ENCODE peak calls at places on chromosome 1, in seven cellular contexts. H is keratinocyte; I is PC-3; J is trophoblast cell; E is CD8-positive, alpha-beta T cell; C is ovary; W is right lobe of liver. U is an unnamed sample.

GRCh38 chr1:222928212-222928611 is 113.4 kb downstream of the DISP1 start:
- DNase-seq in H (no peak), C (peak; percentile 57), W (peak; percentile 83), J (no peak), E (no peak), I (peak; percentile 28), U (no peak)

GRCh38 chr1:115911298-115911697 is 65.0 kb upstream of the SLC22A15 start:
- DNase-seq in C (no peak), W (no peak), H (no peak), J (peak; percentile 75), E (no peak), I (peak; percentile 61), U (no peak)

GRCh38 chr1:113557176-113557575 is 166.9 kb downstream of the MAGI3 start:
- DNase-seq in C (no peak), H (peak; percentile 11), W (no peak), J (no peak), I (no peak), E (no peak), U (no peak)

GRCh38 chr1:169941982-169942830 is 48.5 kb upstream of the SCYL3 start:
- DNase-seq in E (no peak), H (no peak), W (no peak), J (no peak), C (no peak), I (peak; percentile 60), U (no peak)

GRCh38 chr1:41754540-41754939 is 164.2 kb downstream of the HIVEP3 start:
- DNase-seq in I (no peak), J (no peak), W (no peak), C (no peak), E (no peak), H (no peak), U (no peak)

GRCh38 chr1:208107817-208108608 is 136.2 kb downstream of the PLXNA2 start:
- DNase-seq in J (peak; percentile 88), H (peak; percentile 54), I (peak; percentile 94), E (no peak), W (no peak), C (peak; percentile 69), U (no peak)

GRCh38 chr1:199129247-199129646 is 490.4 kb downstream of the PTPRC start:
- DNase-seq in J (no peak), H (no peak), C (no peak), E (no peak), W (no peak), I (peak; percentile 25), U (no peak)

GRCh38 chr1:241237873-241238272 is 119.1 kb downstream of the RGS7 start:
- DNase-seq in W (no peak), J (no peak), I (no peak), C (no peak), H (no peak), E (no peak), U (no peak)

GRCh38 chr1:228003461-228004330 is 3.1 kb upstream of the WNT3A start:
- DNase-seq in I (no peak), J (no peak), W (no peak), C (no peak), H (no peak), E (peak; percentile 23), U (no peak)

GRCh38 chr1:58779837-58780585 is 3.8 kb downstream of the JUN start:
- DNase-seq in C (peak; percentile 65), I (peak; percentile 53), H (no peak), J (peak; percentile 70), W (no peak), E (no peak), U (peak; percentile 20)

GRCh38 chr1:179925302-179925701 is 29.3 kb upstream of the CEP350 start:
- DNase-seq in I (no peak), H (no peak), C (no peak), E (no peak), W (no peak), J (no peak), U (no peak)

DNA sequence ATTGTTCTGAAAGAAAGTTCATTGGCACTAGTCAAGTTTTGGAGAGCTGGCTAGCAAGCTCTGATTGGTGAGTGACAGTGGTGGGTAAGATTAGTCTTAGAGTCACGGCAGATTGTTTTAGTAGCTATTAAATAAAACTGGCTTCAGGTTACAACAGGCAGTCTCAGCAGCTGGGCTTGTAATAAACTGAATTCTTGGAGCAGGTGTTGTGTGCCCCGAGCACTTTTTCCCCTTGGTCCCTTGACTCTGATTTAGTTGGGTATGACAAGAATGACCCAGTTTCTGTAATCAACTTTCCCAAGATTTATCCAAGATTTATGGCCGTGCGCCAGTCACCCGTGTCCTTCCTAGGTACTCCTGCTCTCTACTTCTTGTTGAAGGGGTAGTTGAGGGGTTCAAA is 40.2 kb downstream of the TBCE start:
- DNase-seq in C (no peak), I (no peak), H (no peak), W (no peak), E (no peak), J (peak; percentile 29), U (no peak)
- H3K27ac ChIP-seq in C (no peak overlapping the region), I (no peak overlapping the region), H (no peak overlapping the region), W (no peak overlapping the region), E (no peak overlapping the region), J (no peak overlapping the region), U (no peak overlapping the region)

DNA sequence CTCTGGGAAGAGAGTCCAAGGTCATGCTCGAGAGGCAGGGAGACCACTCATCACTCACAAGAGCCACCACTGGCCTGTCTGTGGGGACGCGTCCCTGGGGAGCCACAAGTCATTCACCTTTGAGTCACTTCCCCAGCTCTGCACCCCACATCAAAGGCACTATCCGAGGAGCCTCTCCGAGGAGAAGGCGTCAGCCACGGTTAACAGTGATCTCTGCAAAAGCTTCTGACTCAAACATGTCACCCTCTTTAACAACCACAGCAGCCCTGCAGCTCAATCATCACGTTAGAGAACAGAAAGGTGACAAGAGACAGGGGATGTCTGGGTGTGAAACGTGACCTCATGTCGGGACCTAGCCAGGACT is 9.0 kb downstream of the LRRC47 start:
- DNase-seq in W (no peak), H (no peak), E (no peak), J (no peak), C (no peak), I (no peak), U (peak; percentile 43)
- H3K4me3 ChIP-seq in W (no peak overlapping the region), H (no peak overlapping the region), E (no peak overlapping the region), J (no peak overlapping the region), C (no peak overlapping the region), I (no peak overlapping the region), U (no peak overlapping the region)

GRCh38 chr1:93661829-93662474 is 19.7 kb downstream of the BCAR3 start:
- DNase-seq in W (no peak), H (no peak), C (peak; percentile 46), J (peak; percentile 86), I (peak; percentile 71), E (no peak), U (no peak)

GRCh38 chr1:93662481-93663190 is 19.0 kb downstream of the BCAR3 start:
- DNase-seq in E (no peak), J (peak; percentile 35), I (no peak), W (no peak), H (no peak), C (no peak), U (no peak)

GRCh38 chr1:93663191-93663614 is 18.4 kb downstream of the BCAR3 start:
- DNase-seq in C (no peak), E (no peak), I (no peak), W (no peak), J (no peak), H (no peak), U (no peak)

GRCh38 chr1:93658188-93658587 is 23.4 kb downstream of the BCAR3 start:
- DNase-seq in I (peak; percentile 47), H (no peak), E (no peak), J (no peak), C (no peak), W (no peak), U (no peak)

DNA sequence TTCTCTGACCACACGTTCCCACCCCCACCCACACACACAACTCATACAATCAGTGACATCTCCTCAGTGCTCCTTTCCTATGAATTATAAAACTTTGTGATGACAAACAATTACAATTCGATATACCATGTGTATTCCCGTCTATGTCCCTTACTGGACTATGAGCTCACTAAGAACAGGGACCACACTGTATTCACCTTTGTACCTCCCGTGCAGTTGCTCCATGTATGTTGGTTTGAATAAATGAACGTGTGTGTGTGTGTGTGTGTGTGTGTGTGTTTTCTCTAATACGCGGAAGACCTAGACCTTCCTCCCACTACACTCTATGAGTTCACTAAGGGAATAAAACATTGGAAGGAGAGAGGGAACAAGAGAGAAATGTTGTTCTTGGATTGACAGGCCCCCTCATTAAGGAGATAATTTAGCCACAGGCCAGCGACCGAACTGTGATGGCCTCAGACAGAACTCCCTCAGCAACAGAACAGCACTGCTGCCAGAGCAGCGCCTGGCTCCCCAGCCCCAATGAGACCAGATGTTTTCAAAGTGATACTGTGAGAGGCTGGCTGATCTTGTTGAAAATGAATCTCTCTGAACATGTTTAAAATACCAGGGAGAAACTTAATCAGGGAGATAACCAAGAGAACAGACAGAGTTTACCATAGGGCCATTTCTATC is 21.7 kb downstream of the BCAR3 start:
- DNase-seq in I (no peak), W (no peak), C (peak; percentile 44), E (no peak), J (no peak), H (no peak), U (no peak)
- H3K27ac ChIP-seq in I (peak overlapping the region; percentile 15), W (no peak overlapping the region), C (peak overlapping the region; percentile 49), E (no peak overlapping the region), J (no peak overlapping the region), H (no peak overlapping the region), U (no peak overlapping the region)

GRCh38 chr1:150763631-150764223 is 1.9 kb downstream of the CTSS start:
- DNase-seq in C (no peak), J (no peak), I (no peak), H (no peak), W (no peak), E (no peak), U (no peak)
- H3K4me3 ChIP-seq in C (no peak overlapping the region), J (no peak overlapping the region), I (no peak overlapping the region), H (no peak overlapping the region), W (peak overlapping the region; percentile 37), E (no peak overlapping the region), U (peak overlapping the region; percentile 7)